ENCODE peak calls at places on chromosome 20, in eight cellular contexts. C is activated CD4-positive, alpha-beta T cell treated with anti-CD3 and anti-CD28 coated beads, Interleukin-2, amount 10 ng/mL, durations not matched to agents 7 days and 5 days; B is T-helper 2 cell; G is activated CD8-positive, alpha-beta memory T cell treated with anti-CD3 and anti-CD28 coated beads for 24 hours; D is AG08395; S is non-pigmented ciliary epithelial cell; N is A172; T is left lung. E is an unnamed sample.

GRCh38 chr20:25247100-25247665 is 702 bp upstream of the PYGB start:
- DNase-seq in C (no peak), B (no peak), G (no peak), D (peak; percentile 61), S (peak; percentile 30), N (no peak), T (no peak), E (peak; percentile 88)

GRCh38 chr20:50591233-50591852 is 81.2 kb downstream of the PTPN1 start:
- DNase-seq in C (no peak), B (no peak), G (no peak), D (no peak), S (no peak), N (no peak), T (no peak), E (no peak)

GRCh38 chr20:32763202-32763999 is 1.2 kb downstream of the DNMT3B start:
- DNase-seq in C (no peak), B (no peak), G (no peak), D (no peak), S (no peak), N (no peak), T (no peak), E (no peak)

GRCh38 chr20:63980317-63980805 is 571 bp upstream of the PRPF6 start:
- DNase-seq in C (peak; percentile 46), B (peak; percentile 28), G (peak; percentile 74), D (no peak), S (no peak), N (no peak), T (no peak), E (no peak)

GRCh38 chr20:61230166-61230565 is 21.9 kb upstream of the CDH4 start:
- DNase-seq in C (no peak), B (no peak), G (no peak), D (no peak), S (no peak), N (no peak), T (no peak), E (no peak)

GRCh38 chr20:10249048-10249770 is 30.6 kb downstream of the SNAP25 start:
- DNase-seq in C (no peak), B (no peak), G (no peak), D (no peak), S (no peak), N (no peak), T (no peak), E (no peak)

GRCh38 chr20:48467622-48468021 is 360.2 kb downstream of the PREX1 start:
- DNase-seq in C (peak; percentile 19), B (peak; percentile 26), G (no peak), D (no peak), S (no peak), N (no peak), T (no peak), E (no peak)

GRCh38 chr20:58236612-58237317 is 8.3 kb upstream of the ANKRD60 start:
- DNase-seq in C (peak; percentile 80), B (peak; percentile 64), G (peak; percentile 97), D (peak; percentile 86), S (no peak), N (peak; percentile 55), T (peak; percentile 95), E (peak; percentile 87)